ENCODE peak calls at places on chromosomes 3 and 15, in six cellular contexts. K is fibroblast of mammary gland, U is astrocyte, V is GM10248, N is heart left ventricle, O is HL-60. D is an unnamed sample.

GRCh38 chr15:90839187-90840071 is 29.0 kb upstream of the FURIN start:
- DNase-seq in K (no peak), U (peak), V (peak), N (no peak), O (peak), D (peak)

GRCh38 chr15:71792521-71792920 is 17.8 kb upstream of the NR2E3 start:
- DNase-seq in K (peak), U (peak), V (no peak), N (no peak), O (no peak), D (peak)

GRCh38 chr3:16303037-16303436 is 38.0 kb downstream of the OXNAD1 start:
- DNase-seq in K (no peak), U (peak), V (no peak), N (no peak), O (no peak), D (no peak)

GRCh38 chr15:72722071-72722696 is 36.2 kb downstream of the BBS4 start:
- DNase-seq in K (peak), U (peak), V (peak), N (peak), O (peak), D (peak)

GRCh38 chr3:193826126-193826795 is 233.3 kb downstream of the OPA1 start:
- DNase-seq in K (peak), U (peak), V (no peak), N (no peak), O (no peak), D (peak)

GRCh38 chr3:134901461-134901860 is 106.4 kb downstream of the EPHB1 start:
- DNase-seq in K (no peak), U (no peak), V (no peak), N (no peak), O (no peak), D (no peak)

GRCh38 chr15:90315276-90315982 is 36.7 kb upstream of the ZNF774 start:
- DNase-seq in K (peak), U (peak), V (no peak), N (peak), O (no peak), D (peak)

GRCh38 chr3:97860364-97860763 is 38.6 kb downstream of the CRYBG3 start:
- DNase-seq in K (no peak), U (no peak), V (no peak), N (no peak), O (no peak), D (no peak)

GRCh38 chr3:2595486-2595885 is 496.8 kb downstream of the CNTN4 start:
- DNase-seq in K (no peak), U (no peak), V (no peak), N (no peak), O (no peak), D (no peak)

GRCh38 chr3:55487376-55488241 is 503 bp upstream of the WNT5A start:
- DNase-seq in K (peak), U (peak), V (peak), N (peak), O (no peak), D (peak)

GRCh38 chr3:85576091-85576690 is 617.4 kb downstream of the CADM2 start:
- DNase-seq in K (peak), U (no peak), V (peak), N (peak), O (peak), D (peak)

GRCh38 chr3:194522579-194523046 is 35.8 kb upstream of the ATP13A3 start:
- DNase-seq in K (peak), U (peak), V (no peak), N (no peak), O (no peak), D (peak)

GRCh38 chr3:107065094-107065861 is 312.0 kb upstream of the CCDC54 start:
- DNase-seq in K (peak), U (no peak), V (no peak), N (peak), O (no peak), D (peak)

GRCh38 chr15:62611002-62611401 is 431.5 kb upstream of the TPM1 start:
- DNase-seq in K (no peak), U (no peak), V (no peak), N (no peak), O (no peak), D (no peak)

GRCh38 chr15:29924750-29925149 is 102.5 kb upstream of the TJP1 start:
- DNase-seq in K (peak), U (peak), V (no peak), N (peak), O (no peak), D (peak)

GRCh38 chr3:160540546-160540945 is 24.8 kb downstream of the KPNA4 start:
- DNase-seq in K (peak), U (peak), V (no peak), N (no peak), O (no peak), D (no peak)

GRCh38 chr3:155496206-155496605 is 202.7 kb upstream of the STRIT1 start:
- DNase-seq in K (no peak), U (no peak), V (no peak), N (no peak), O (no peak), D (no peak)

GRCh38 chr3:113063126-113063894 is 72.5 kb downstream of the GTPBP8 start:
- DNase-seq in K (peak), U (no peak), V (no peak), N (no peak), O (no peak), D (no peak)

GRCh38 chr3:70090322-70090913 is 90.9 kb downstream of the SAMMSON start:
- DNase-seq in K (peak), U (no peak), V (peak), N (no peak), O (no peak), D (peak)

GRCh38 chr3:112688085-112688769 is 47.3 kb upstream of the CCDC80 start:
- DNase-seq in K (no peak), U (no peak), V (no peak), N (no peak), O (no peak), D (peak)

GRCh38 chr15:69475769-69476358 is 23.2 kb downstream of the RPLP1 start:
- DNase-seq in K (peak), U (peak), V (peak), N (peak), O (peak), D (peak)

GRCh38 chr3:184335661-184336483 is 1.5 kb upstream of the FAM131A start:
- DNase-seq in K (peak), U (peak), V (peak), N (peak), O (peak), D (peak)

GRCh38 chr15:85793641-85794597 is 806 bp downstream of the KLHL25 start:
- DNase-seq in K (peak), U (no peak), V (no peak), N (peak), O (peak), D (peak)

GRCh38 chr15:77530576-77530975 is 102.1 kb downstream of the LINGO1 start:
- DNase-seq in K (no peak), U (no peak), V (no peak), N (no peak), O (no peak), D (no peak)

GRCh38 chr3:124800511-124801374 is 70.5 kb downstream of the UMPS start:
- DNase-seq in K (no peak), U (peak), V (no peak), N (peak), O (no peak), D (peak)

GRCh38 chr3:33426630-33427341 is 13.4 kb downstream of the UBP1 start:
- DNase-seq in K (no peak), U (no peak), V (no peak), N (no peak), O (no peak), D (no peak)

GRCh38 chr3:98223907-98224672 is 40.0 kb upstream of the OR5H6 start:
- DNase-seq in K (no peak), U (peak), V (no peak), N (no peak), O (no peak), D (no peak)

GRCh38 chr3:111151438-111151837 is 79.8 kb downstream of the NECTIN3 start:
- DNase-seq in K (peak), U (peak), V (no peak), N (no peak), O (no peak), D (peak)

GRCh38 chr15:40906101-40906946 is 12.1 kb downstream of the VPS18 start:
- DNase-seq in K (peak), U (peak), V (peak), N (peak), O (peak), D (peak)

GRCh38 chr3:12371525-12372140 is 82.8 kb downstream of the PPARG start:
- DNase-seq in K (peak), U (peak), V (no peak), N (no peak), O (no peak), D (peak)

GRCh38 chr15:32730677-32731654 is 13.2 kb downstream of the GREM1 start:
- DNase-seq in K (no peak), U (no peak), V (no peak), N (no peak), O (no peak), D (no peak)

GRCh38 chr3:71786551-71786950 is 1.6 kb upstream of the PROK2 start:
- DNase-seq in K (no peak), U (no peak), V (no peak), N (no peak), O (no peak), D (no peak)

GRCh38 chr15:89857673-89858072 is 36.1 kb downstream of the AP3S2 start:
- DNase-seq in K (no peak), U (no peak), V (no peak), N (no peak), O (no peak), D (no peak)

GRCh38 chr3:75001330-75001729 is 386.9 kb upstream of the CNTN3 start:
- DNase-seq in K (peak), U (no peak), V (peak), N (no peak), O (no peak), D (peak)
- TF ChIP-seq CTCF in K (peak), U (no peak), V (peak), N (peak), O (no peak), D (no peak)

GRCh38 chr15:44667039-44667360 is 3.5 kb upstream of the SPG11 start:
- DNase-seq in K (no peak), U (no peak), V (no peak), N (no peak), O (no peak), D (no peak)

GRCh38 chr15:44662478-44663409 is 718 bp downstream of the SPG11 start:
- DNase-seq in K (peak), U (peak), V (peak), N (peak), O (peak), D (peak)

GRCh38 chr15:44668925-44669324 is 5.5 kb upstream of the SPG11 start:
- DNase-seq in K (no peak), U (no peak), V (no peak), N (no peak), O (no peak), D (no peak)

GRCh38 chr15:44663410-44664272 is at the start of gene SPG11:
- DNase-seq in K (peak), U (peak), V (peak), N (peak), O (peak), D (peak)

DNA sequence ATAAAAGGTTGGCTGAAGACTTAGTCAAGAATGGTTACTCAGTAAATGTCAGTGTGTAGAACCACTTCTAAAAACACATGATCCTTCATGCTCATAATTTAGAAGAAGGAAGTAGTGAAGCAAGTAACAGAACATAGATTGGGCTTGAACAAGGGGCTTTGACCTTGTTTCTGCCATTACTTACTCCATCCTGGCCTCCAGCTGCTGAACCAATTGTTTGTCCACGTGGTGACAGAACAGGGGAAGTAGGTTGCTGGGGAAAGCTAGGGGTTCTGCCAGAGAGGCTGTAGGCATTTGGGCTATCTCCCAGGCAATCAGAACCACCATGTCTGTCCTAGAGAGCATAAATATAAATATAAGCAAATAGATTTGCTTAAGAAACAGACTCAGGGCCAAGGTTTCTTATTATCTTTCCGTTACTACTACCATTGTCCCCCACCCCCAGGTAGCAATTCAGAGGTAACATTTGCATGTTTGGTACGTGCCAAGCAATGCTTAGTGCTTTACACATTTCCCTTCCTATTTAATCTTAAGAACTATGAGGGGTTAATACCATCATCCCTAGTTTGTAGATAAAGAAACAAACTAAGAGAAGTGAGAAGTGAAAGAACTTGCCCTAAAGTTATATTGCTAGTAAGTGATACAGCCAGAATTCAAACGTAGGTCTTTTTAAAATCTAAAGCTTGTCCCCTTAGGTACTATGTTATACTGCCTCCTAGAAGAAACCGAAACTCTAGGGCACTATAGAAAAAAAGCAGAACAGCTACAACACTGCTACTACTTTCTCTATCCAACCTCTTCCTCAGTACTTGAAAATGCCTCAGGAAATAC is 3.0 kb upstream of the SPG11 start:
- DNase-seq in K (no peak), U (no peak), V (no peak), N (no peak), O (peak), D (no peak)
- TF ChIP-seq CTCF in K (no peak), U (no peak), V (no peak), N (no peak), O (no peak), D (no peak)

DNA sequence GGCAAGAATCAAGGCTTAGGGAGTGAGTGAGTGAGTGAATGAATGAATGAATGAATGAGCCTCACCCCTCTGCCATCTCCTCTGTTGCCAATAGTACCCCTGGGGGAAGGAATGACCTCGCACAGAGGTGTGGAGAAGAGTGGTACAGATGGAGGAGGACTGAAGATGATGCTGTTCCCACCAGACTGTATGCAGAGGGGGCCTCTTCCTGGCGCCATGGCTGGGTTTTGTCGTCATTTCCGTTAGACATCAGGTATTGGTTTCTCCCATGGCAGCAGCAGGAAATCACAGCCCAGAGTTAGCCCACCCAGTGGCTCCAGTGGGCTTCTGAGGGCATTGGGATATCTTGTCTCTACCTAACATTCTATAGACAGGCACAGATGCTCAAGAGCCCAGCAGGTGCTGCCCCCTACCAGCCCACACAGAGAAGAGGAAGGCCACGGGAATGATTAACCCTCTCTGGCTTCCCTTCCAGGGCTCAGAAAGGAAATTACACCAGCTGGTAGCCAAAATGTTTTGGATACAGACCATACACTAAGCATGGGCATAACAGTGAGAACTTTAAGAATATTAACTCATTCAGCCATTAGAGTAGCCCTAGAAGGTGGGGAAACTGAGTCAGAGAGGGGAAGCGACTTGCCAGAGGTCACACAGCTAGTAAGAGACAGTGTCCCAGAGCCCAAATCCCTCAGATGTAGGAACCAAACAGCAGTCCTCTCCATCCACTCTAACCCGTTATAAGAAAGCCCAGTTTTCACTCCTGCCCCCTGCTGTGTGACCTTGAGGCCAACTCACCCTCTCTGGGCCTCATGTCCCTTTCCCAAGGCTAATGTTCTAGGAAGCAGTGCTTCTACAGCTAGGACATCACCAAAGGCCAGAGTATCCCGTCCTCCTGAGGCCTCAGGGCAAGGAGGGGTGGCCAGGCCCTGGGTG is 109.6 kb upstream of the SLC6A11 start:
- DNase-seq in K (no peak), U (no peak), V (no peak), N (no peak), O (no peak), D (no peak)
- TF ChIP-seq CTCF in K (no peak), U (no peak), V (no peak), N (no peak), O (no peak), D (no peak)

DNA sequence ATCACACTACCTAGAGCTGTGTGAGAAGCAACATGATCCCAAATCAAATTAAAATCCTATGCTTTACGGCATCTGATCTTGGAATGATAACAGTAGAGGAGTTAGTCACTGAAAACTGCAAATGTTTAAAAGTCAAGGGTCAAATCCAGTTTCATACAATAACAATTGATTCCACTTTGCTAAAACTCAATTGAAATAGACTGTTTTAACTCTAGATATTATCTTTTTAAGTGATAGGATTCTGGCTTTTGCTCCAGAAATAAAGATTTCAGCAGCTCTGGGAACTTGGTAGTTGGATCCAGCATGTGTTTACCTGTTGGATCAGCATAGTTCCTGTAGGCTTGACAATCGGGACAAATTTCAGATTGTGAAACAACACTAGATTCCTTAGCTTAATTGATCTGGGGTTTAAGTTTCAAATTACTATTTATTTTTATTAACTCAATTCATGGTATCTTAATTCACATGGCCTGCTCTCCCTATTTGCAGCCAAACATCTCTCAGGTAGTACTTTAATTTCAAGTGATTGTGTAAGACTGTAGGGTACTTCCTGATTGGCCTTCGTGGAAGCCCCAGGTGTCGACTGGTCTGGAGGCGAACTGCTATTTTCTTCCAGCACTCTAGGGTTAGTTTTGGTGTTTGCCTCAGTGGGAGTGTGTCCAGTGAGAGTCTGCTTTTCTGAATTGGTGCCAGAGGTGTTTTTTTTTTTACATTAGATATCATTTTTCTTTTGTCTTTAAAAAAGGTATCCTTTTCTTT is 16.6 kb downstream of the NFKBIZ start:
- DNase-seq in K (no peak), U (no peak), V (no peak), N (no peak), O (no peak), D (peak)
- TF ChIP-seq CTCF in K (no peak), U (no peak), V (no peak), N (no peak), O (no peak), D (no peak)

GRCh38 chr3:5201536-5201935 is 14.0 kb downstream of the EDEM1 start:
- DNase-seq in K (no peak), U (no peak), V (no peak), N (no peak), O (no peak), D (no peak)
- TF ChIP-seq CTCF in K (no peak), U (no peak), V (no peak), N (no peak), O (no peak), D (no peak)

D was measured in fibroblast of the aortic adventitia.